ENCODE peak calls at places on chromosome 10, in seven cellular contexts. One of them, this sample, is unnamed.

GRCh38 chr10:50932113-50932512 is 46.7 kb upstream of the A1CF start:
- DNase-seq in stomach: no peak
- DNase-seq in transverse colon: no peak
- DNase-seq in breast epithelium: no peak
- DNase-seq in HCT116: no peak
- DNase-seq in suprapubic skin: no peak
- DNase-seq in prostate gland: no peak
- DNase-seq in this sample: no peak

GRCh38 chr10:112227331-112227961 is 43.9 kb upstream of the GPAM start:
- DNase-seq in breast epithelium: no peak
- DNase-seq in HCT116: no peak
- DNase-seq in suprapubic skin: no peak
- DNase-seq in prostate gland: no peak
- DNase-seq in stomach: no peak
- DNase-seq in transverse colon: no peak
- DNase-seq in this sample: no peak

GRCh38 chr10:71522438-71523144 is 125.9 kb downstream of the CDH23 start:
- DNase-seq in suprapubic skin: no peak
- DNase-seq in transverse colon: no peak
- DNase-seq in breast epithelium: no peak
- DNase-seq in stomach: no peak
- DNase-seq in HCT116: no peak
- DNase-seq in prostate gland: no peak
- DNase-seq in this sample: no peak

GRCh38 chr10:89296227-89296648 is 5.6 kb upstream of the IFIT2 start:
- DNase-seq in transverse colon: no peak
- DNase-seq in suprapubic skin: no peak
- DNase-seq in HCT116: no peak
- DNase-seq in stomach: no peak
- DNase-seq in breast epithelium: no peak
- DNase-seq in prostate gland: no peak
- DNase-seq in this sample: no peak

GRCh38 chr10:93199221-93199681 is 125.6 kb downstream of the CYP26A1 start:
- DNase-seq in prostate gland: peak; percentile 46
- DNase-seq in breast epithelium: peak; percentile 73
- DNase-seq in transverse colon: peak; percentile 74
- DNase-seq in stomach: peak; percentile 62
- DNase-seq in HCT116: no peak
- DNase-seq in suprapubic skin: no peak
- DNase-seq in this sample: no peak

GRCh38 chr10:94129393-94130130 is 135.8 kb downstream of the PLCE1 start:
- DNase-seq in suprapubic skin: no peak
- DNase-seq in transverse colon: no peak
- DNase-seq in breast epithelium: no peak
- DNase-seq in HCT116: no peak
- DNase-seq in prostate gland: no peak
- DNase-seq in stomach: no peak
- DNase-seq in this sample: no peak

GRCh38 chr10:72292223-72292691 is 18.5 kb downstream of the DDIT4 start:
- DNase-seq in breast epithelium: no peak
- DNase-seq in transverse colon: peak; percentile 61
- DNase-seq in suprapubic skin: no peak
- DNase-seq in prostate gland: peak; percentile 37
- DNase-seq in HCT116: peak; percentile 91
- DNase-seq in stomach: peak; percentile 52
- DNase-seq in this sample: no peak

GRCh38 chr10:119713744-119714483 is 11.9 kb upstream of the INPP5F start:
- DNase-seq in suprapubic skin: no peak
- DNase-seq in breast epithelium: no peak
- DNase-seq in HCT116: no peak
- DNase-seq in stomach: no peak
- DNase-seq in prostate gland: no peak
- DNase-seq in transverse colon: no peak
- DNase-seq in this sample: no peak

GRCh38 chr10:18418579-18419210 is 232.7 kb downstream of the NSUN6 start:
- DNase-seq in prostate gland: no peak
- DNase-seq in suprapubic skin: no peak
- DNase-seq in stomach: no peak
- DNase-seq in HCT116: no peak
- DNase-seq in transverse colon: no peak
- DNase-seq in breast epithelium: no peak
- DNase-seq in this sample: no peak

GRCh38 chr10:100740476-100741341 is 4.7 kb upstream of the PAX2 start:
- DNase-seq in suprapubic skin: no peak
- DNase-seq in HCT116: no peak
- DNase-seq in breast epithelium: no peak
- DNase-seq in transverse colon: no peak
- DNase-seq in prostate gland: no peak
- DNase-seq in stomach: no peak
- DNase-seq in this sample: no peak

GRCh38 chr10:63120554-63120953 is 12.6 kb upstream of the NRBF2 start:
- DNase-seq in stomach: no peak
- DNase-seq in breast epithelium: no peak
- DNase-seq in transverse colon: no peak
- DNase-seq in HCT116: no peak
- DNase-seq in suprapubic skin: no peak
- DNase-seq in prostate gland: no peak
- DNase-seq in this sample: no peak

GRCh38 chr10:44619521-44619920 is 234.6 kb upstream of the CXCL12 start:
- DNase-seq in suprapubic skin: no peak
- DNase-seq in prostate gland: no peak
- DNase-seq in transverse colon: no peak
- DNase-seq in stomach: no peak
- DNase-seq in HCT116: no peak
- DNase-seq in breast epithelium: no peak
- DNase-seq in this sample: no peak

GRCh38 chr10:106992064-106992463 is 172.4 kb downstream of the SORCS1 start:
- DNase-seq in suprapubic skin: no peak
- DNase-seq in stomach: no peak
- DNase-seq in breast epithelium: no peak
- DNase-seq in HCT116: no peak
- DNase-seq in prostate gland: no peak
- DNase-seq in transverse colon: no peak
- DNase-seq in this sample: no peak

DNA sequence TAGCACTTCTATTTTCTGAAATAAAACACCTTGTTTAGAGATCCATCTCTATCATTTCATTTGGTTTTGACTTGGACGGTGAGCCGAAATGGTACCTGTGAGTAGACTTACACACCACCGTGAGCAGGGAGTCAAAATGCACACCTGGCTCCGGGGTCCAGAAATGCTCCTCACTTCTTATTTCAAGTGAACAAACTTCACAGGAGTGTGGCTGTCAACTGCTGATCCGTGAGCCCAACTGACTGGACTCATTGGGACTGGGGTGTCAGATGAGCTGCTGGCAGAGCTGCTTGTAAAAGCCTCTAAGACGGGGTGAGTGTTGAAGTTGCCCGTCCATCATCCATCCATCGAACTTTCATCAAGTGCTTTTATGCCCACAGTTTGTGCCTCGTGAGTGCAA is 435.5 kb downstream of the GLRX3 start:
- DNase-seq in breast epithelium: no peak
- DNase-seq in prostate gland: no peak
- DNase-seq in stomach: no peak
- DNase-seq in HCT116: no peak
- DNase-seq in transverse colon: no peak
- DNase-seq in suprapubic skin: no peak
- DNase-seq in this sample: peak; percentile 69
- H3K9me3 ChIP-seq in breast epithelium: no peaks in the 10 kb centered on the region
- H3K9me3 ChIP-seq in prostate gland: no peaks in the 10 kb centered on the region
- H3K9me3 ChIP-seq in stomach: peaks cover 4% of the 10 kb centered on the region
- H3K9me3 ChIP-seq in HCT116: no peaks in the 10 kb centered on the region
- H3K9me3 ChIP-seq in transverse colon: no peaks in the 10 kb centered on the region
- H3K9me3 ChIP-seq in suprapubic skin: no peaks in the 10 kb centered on the region
- H3K9me3 ChIP-seq in this sample: no peaks in the 10 kb centered on the region

GRCh38 chr10:62083413-62083794 is 181.9 kb downstream of the ARID5B start:
- DNase-seq in suprapubic skin: no peak
- DNase-seq in prostate gland: no peak
- DNase-seq in HCT116: no peak
- DNase-seq in stomach: no peak
- DNase-seq in breast epithelium: no peak
- DNase-seq in transverse colon: no peak
- DNase-seq in this sample: no peak

GRCh38 chr10:62083868-62084267 is 182.4 kb downstream of the ARID5B start:
- DNase-seq in transverse colon: peak; percentile 42
- DNase-seq in breast epithelium: no peak
- DNase-seq in HCT116: no peak
- DNase-seq in stomach: peak; percentile 71
- DNase-seq in prostate gland: peak; percentile 62
- DNase-seq in suprapubic skin: no peak
- DNase-seq in this sample: no peak

GRCh38 chr10:62082270-62082669 is 180.8 kb downstream of the ARID5B start:
- DNase-seq in suprapubic skin: no peak
- DNase-seq in transverse colon: no peak
- DNase-seq in prostate gland: no peak
- DNase-seq in breast epithelium: no peak
- DNase-seq in stomach: no peak
- DNase-seq in HCT116: no peak
- DNase-seq in this sample: no peak

GRCh38 chr10:62081322-62081945 is 179.9 kb downstream of the ARID5B start:
- DNase-seq in transverse colon: no peak
- DNase-seq in breast epithelium: no peak
- DNase-seq in HCT116: no peak
- DNase-seq in prostate gland: no peak
- DNase-seq in stomach: no peak
- DNase-seq in suprapubic skin: no peak
- DNase-seq in this sample: no peak

DNA sequence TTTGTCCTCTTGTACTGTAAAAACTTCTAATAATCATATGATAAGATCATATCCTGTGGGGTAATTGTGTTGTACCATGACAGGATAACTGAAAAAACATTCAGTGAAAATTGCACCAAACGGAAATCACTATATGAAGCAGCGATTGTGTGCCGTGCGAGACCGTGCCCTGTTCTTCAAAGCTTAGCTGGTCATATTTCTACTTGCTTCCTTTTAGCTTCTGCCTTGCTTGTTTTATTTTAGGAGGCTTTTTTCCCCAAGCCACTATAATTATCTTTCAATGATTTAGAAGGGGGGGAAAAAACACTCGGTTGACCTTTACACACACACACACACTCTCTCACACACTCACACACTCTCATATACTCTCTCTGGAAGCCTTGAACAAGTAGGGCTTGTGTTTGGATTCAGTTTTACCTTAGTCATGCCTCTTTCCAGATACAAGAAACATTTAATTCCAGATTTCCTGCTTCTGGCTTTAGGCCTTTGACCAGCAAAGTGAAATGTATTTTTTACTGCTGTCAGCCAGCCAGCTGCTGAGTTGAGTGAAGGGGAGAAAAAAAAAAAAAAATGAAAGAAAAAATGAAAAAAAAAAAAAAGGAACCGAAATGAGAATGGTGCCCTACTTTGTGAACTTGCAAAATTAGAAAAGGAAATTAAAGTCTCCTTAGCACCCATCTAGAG is 181.4 kb downstream of the ARID5B start:
- DNase-seq in stomach: no peak
- DNase-seq in HCT116: no peak
- DNase-seq in transverse colon: peak; percentile 37
- DNase-seq in breast epithelium: no peak
- DNase-seq in suprapubic skin: no peak
- DNase-seq in prostate gland: no peak
- DNase-seq in this sample: no peak
- TF ChIP-seq POLR2AphosphoS5 in stomach: no peak
- TF ChIP-seq POLR2AphosphoS5 in HCT116: no peak
- TF ChIP-seq POLR2AphosphoS5 in transverse colon: no peak
- TF ChIP-seq POLR2AphosphoS5 in breast epithelium: no peak
- TF ChIP-seq POLR2AphosphoS5 in suprapubic skin: no peak
- TF ChIP-seq POLR2AphosphoS5 in prostate gland: no peak
- TF ChIP-seq POLR2AphosphoS5 in this sample: no peak

GRCh38 chr10:133129854-133130495 is 30.0 kb upstream of the KNDC1 start:
- DNase-seq in transverse colon: no peak
- DNase-seq in breast epithelium: no peak
- DNase-seq in suprapubic skin: no peak
- DNase-seq in prostate gland: no peak
- DNase-seq in stomach: no peak
- DNase-seq in HCT116: no peak
- DNase-seq in this sample: peak; percentile 70

GRCh38 chr10:133127291-133128125 is 32.5 kb upstream of the KNDC1 start:
- DNase-seq in breast epithelium: no peak
- DNase-seq in transverse colon: peak; percentile 7
- DNase-seq in stomach: no peak
- DNase-seq in HCT116: peak; percentile 1
- DNase-seq in suprapubic skin: no peak
- DNase-seq in prostate gland: no peak
- DNase-seq in this sample: no peak

GRCh38 chr10:133126431-133127290 is 33.4 kb upstream of the KNDC1 start:
- DNase-seq in breast epithelium: no peak
- DNase-seq in stomach: no peak
- DNase-seq in transverse colon: peak; percentile 6
- DNase-seq in prostate gland: no peak
- DNase-seq in HCT116: no peak
- DNase-seq in suprapubic skin: peak; percentile 78
- DNase-seq in this sample: no peak

GRCh38 chr10:133129151-133129853 is 30.7 kb upstream of the KNDC1 start:
- DNase-seq in suprapubic skin: no peak
- DNase-seq in breast epithelium: no peak
- DNase-seq in HCT116: no peak
- DNase-seq in stomach: no peak
- DNase-seq in transverse colon: no peak
- DNase-seq in prostate gland: no peak
- DNase-seq in this sample: peak; percentile 87

GRCh38 chr10:133128126-133129081 is 31.6 kb upstream of the KNDC1 start:
- DNase-seq in transverse colon: peak; percentile 5
- DNase-seq in stomach: no peak
- DNase-seq in breast epithelium: no peak
- DNase-seq in prostate gland: no peak
- DNase-seq in HCT116: no peak
- DNase-seq in suprapubic skin: no peak
- DNase-seq in this sample: no peak
- H3K9me3 ChIP-seq in transverse colon: no peaks in the 10 kb centered on the region
- H3K9me3 ChIP-seq in stomach: no peaks in the 10 kb centered on the region
- H3K9me3 ChIP-seq in breast epithelium: no peaks in the 10 kb centered on the region
- H3K9me3 ChIP-seq in prostate gland: no peaks in the 10 kb centered on the region
- H3K9me3 ChIP-seq in HCT116: no peaks in the 10 kb centered on the region
- H3K9me3 ChIP-seq in suprapubic skin: no peaks in the 10 kb centered on the region
- H3K9me3 ChIP-seq in this sample: no peaks in the 10 kb centered on the region

DNA sequence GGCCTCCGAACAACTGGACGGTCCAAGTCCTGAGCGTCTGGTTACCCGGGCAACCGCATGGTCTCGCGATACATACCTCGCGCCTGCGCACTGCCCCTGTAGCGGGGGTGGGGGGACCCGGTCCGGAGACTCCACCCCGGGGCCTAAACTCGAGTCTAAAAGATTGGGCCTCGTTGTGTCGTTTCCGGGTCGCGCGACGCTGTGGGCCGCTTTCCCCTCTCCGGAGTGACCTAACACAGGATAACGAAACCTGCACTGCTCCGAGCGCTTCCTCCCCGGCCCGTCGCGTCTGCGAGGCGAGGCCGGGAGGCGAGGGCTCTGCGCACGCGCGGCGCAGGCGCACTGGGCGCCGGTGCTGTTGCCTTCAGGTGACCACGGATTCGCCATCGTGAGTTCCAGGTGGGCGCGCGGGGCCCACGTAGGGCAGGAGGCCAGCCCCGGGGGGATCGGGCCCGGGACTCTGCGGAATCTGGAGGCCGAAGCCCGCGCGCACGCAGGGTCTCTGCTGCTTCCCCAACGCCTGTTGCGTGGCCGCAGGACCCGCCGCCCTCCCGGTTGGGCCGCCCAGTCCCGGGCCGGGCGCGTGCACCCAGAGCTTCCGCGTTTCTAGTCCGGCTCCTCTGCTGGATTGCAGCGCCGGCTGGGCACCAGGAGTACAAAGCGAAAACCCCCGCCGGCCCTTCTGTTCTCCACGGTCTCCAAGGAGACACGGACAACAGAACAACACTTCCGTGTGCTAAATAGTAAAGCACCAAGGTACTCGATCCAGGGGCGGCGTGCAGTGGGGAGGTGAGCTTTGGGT is at the start of gene RPP38:
- DNase-seq in breast epithelium: peak; percentile 94
- DNase-seq in suprapubic skin: peak; percentile 97
- DNase-seq in HCT116: peak; percentile 88
- DNase-seq in stomach: peak; percentile 98
- DNase-seq in transverse colon: peak; percentile 98
- DNase-seq in prostate gland: peak; percentile 94
- DNase-seq in this sample: peak; percentile 96
- TF ChIP-seq POLR2AphosphoS5 in breast epithelium: peak; percentile 74
- TF ChIP-seq POLR2AphosphoS5 in suprapubic skin: peak; percentile 5
- TF ChIP-seq POLR2AphosphoS5 in HCT116: peak; percentile 96
- TF ChIP-seq POLR2AphosphoS5 in stomach: peak; percentile 90
- TF ChIP-seq POLR2AphosphoS5 in transverse colon: peak; percentile 81
- TF ChIP-seq POLR2AphosphoS5 in prostate gland: peak; percentile 84
- TF ChIP-seq POLR2AphosphoS5 in this sample: peak; percentile 82

This sample was measured in vagina.